ENCODE peak calls at places on chromosomes 4 and X, in five cellular contexts. O, D, S, I and W are unnamed samples.

GRCh38 chr4:67104145-67104544 is 441.2 kb downstream of the CENPC start:
- DNase-seq in S (no peak), I (no peak), O (no peak), D (no peak), W (no peak)

GRCh38 chr4:168584321-168584771 is 87.5 kb downstream of the PALLD start:
- DNase-seq in I (peak; percentile 54), D (no peak), S (no peak), O (no peak), W (no peak)

GRCh38 chrX:148380614-148381561 is 119.5 kb upstream of the AFF2 start:
- DNase-seq in I (no peak), S (no peak), D (no peak), O (no peak), W (no peak)

GRCh38 chrX:78124304-78124703 is 15.1 kb downstream of the TAF9B start:
- DNase-seq in S (no peak), O (peak; percentile 28), I (peak; percentile 17), D (no peak), W (no peak)

GRCh38 chr4:4424499-4425115 is 37.7 kb downstream of the NSG1 start:
- DNase-seq in I (no peak), S (no peak), O (no peak), D (no peak), W (no peak)

GRCh38 chr4:8818063-8818881 is 53.4 kb downstream of the HMX1 start:
- DNase-seq in S (no peak), O (no peak), I (no peak), D (peak; percentile 21), W (peak; percentile 6)

GRCh38 chrX:97494756-97495372 is 611.2 kb downstream of the RPA4 start:
- DNase-seq in D (no peak), S (no peak), I (no peak), O (no peak), W (no peak)

GRCh38 chr4:118076958-118077766 is 42.9 kb downstream of the NDST3 start:
- DNase-seq in O (peak; percentile 35), I (peak; percentile 44), S (no peak), D (no peak), W (no peak)

GRCh38 chrX:31223817-31224216 is 152.0 kb upstream of the FTHL17 start:
- DNase-seq in D (no peak), O (peak; percentile 68), I (peak; percentile 33), S (no peak), W (no peak)

GRCh38 chr4:170134821-170135220 is 45.1 kb upstream of the AADAT start:
- DNase-seq in S (no peak), O (no peak), I (no peak), D (no peak), W (no peak)

GRCh38 chr4:154822775-154823174 is 41.7 kb downstream of the RBM46 start:
- DNase-seq in D (no peak), O (peak; percentile 65), I (peak; percentile 79), S (no peak), W (no peak)

GRCh38 chr4:115687356-115687755 is 573.9 kb upstream of the NDST4 start:
- DNase-seq in I (no peak), O (no peak), S (no peak), D (no peak), W (no peak)

GRCh38 chr4:100299441-100299840 is 109.2 kb upstream of the DDIT4L start:
- DNase-seq in O (peak; percentile 39), I (no peak), S (no peak), D (no peak), W (no peak)

GRCh38 chr4:189083769-189084168 is 856.9 kb upstream of the FRG1 start:
- DNase-seq in D (no peak), S (no peak), O (no peak), I (no peak), W (no peak)

GRCh38 chrX:96417695-96418094 is 266.9 kb upstream of the DIAPH2 start:
- DNase-seq in S (no peak), O (no peak), D (no peak), I (no peak), W (no peak)

GRCh38 chrX:56812515-56813105 is 83.6 kb downstream of the NBDY start:
- DNase-seq in O (no peak), D (no peak), I (peak; percentile 24), S (no peak), W (no peak)

GRCh38 chr4:101471201-101471600 is 123.9 kb upstream of the PPP3CA start:
- DNase-seq in D (no peak), S (no peak), I (no peak), O (no peak), W (no peak)

GRCh38 chr4:84681488-84682274 is 98.8 kb downstream of the CDS1 start:
- DNase-seq in S (no peak), D (no peak), I (peak; percentile 74), O (peak; percentile 71), W (no peak)

GRCh38 chr4:123603165-123603564 is 206.6 kb downstream of the SPRY1 start:
- DNase-seq in S (no peak), I (peak; percentile 66), D (peak; percentile 32), O (peak; percentile 50), W (no peak)

GRCh38 chrX:119684916-119685224 is 8.1 kb downstream of the SEPTIN6 start:
- DNase-seq in S (no peak), I (no peak), O (no peak), D (no peak), W (no peak)

GRCh38 chr4:114019276-114019971 is 40.0 kb upstream of the ARSJ start:
- DNase-seq in D (no peak), I (peak; percentile 74), O (peak; percentile 69), S (no peak), W (no peak)

GRCh38 chrX:3326721-3327120 is 19.7 kb downstream of the MXRA5 start:
- DNase-seq in I (no peak), O (no peak), S (no peak), D (no peak), W (no peak)

GRCh38 chr4:141609243-141609642 is 27.1 kb upstream of the IL15 start:
- DNase-seq in S (no peak), I (no peak), O (peak; percentile 39), D (no peak), W (no peak)

GRCh38 chr4:110183643-110184042 is 14.8 kb downstream of the ELOVL6 start:
- DNase-seq in S (no peak), D (no peak), O (no peak), I (no peak), W (no peak)

GRCh38 chr4:89583106-89583505 is 253.9 kb downstream of the SNCA start:
- DNase-seq in O (no peak), S (no peak), I (no peak), D (no peak), W (no peak)

GRCh38 chrX:150032742-150033141 is 94.5 kb upstream of the EOLA2 start:
- DNase-seq in D (no peak), S (no peak), O (peak; percentile 63), I (peak; percentile 78), W (no peak)

GRCh38 chrX:10926404-10926803 is 184.7 kb upstream of the HCCS start:
- DNase-seq in D (no peak), O (peak; percentile 21), I (no peak), S (no peak), W (no peak)

GRCh38 chr4:145230726-145231125 is 50.3 kb upstream of the OTUD4 start:
- DNase-seq in I (peak; percentile 66), O (peak; percentile 76), D (no peak), S (no peak), W (no peak)

GRCh38 chrX:12997898-12998687 is 23.2 kb downstream of the TMSB4X start:
- DNase-seq in S (peak; percentile 67), O (no peak), D (peak; percentile 68), I (no peak), W (no peak)

GRCh38 chr4:188147776-188148175 is 8.5 kb downstream of the TRIML1 start:
- DNase-seq in O (no peak), I (no peak), S (no peak), D (no peak), W (no peak)

GRCh38 chr4:68594678-68595077 is 18.6 kb upstream of the UGT2B17 start:
- DNase-seq in I (no peak), D (no peak), S (no peak), O (no peak), W (no peak)

GRCh38 chr4:157220026-157220881 is at the start of gene GRIA2:
- DNase-seq in D (peak; percentile 62), S (peak; percentile 85), O (peak; percentile 66), I (peak; percentile 52), W (peak; percentile 87)

GRCh38 chr4:172129593-172129992 is 316.4 kb downstream of the GALNTL6 start:
- DNase-seq in I (peak; percentile 3), O (no peak), D (no peak), S (no peak), W (no peak)
- TF ChIP-seq CTCF in I (no peak), O (no peak), D (no peak), S (no peak), W (no peak)

GRCh38 chr4:160872491-160872890 is 1291.3 kb downstream of the FSTL5 start:
- DNase-seq in I (no peak), D (no peak), O (no peak), S (no peak), W (no peak)

GRCh38 chr4:160880186-160880585 is 1283.6 kb downstream of the FSTL5 start:
- DNase-seq in D (no peak), S (no peak), O (no peak), I (no peak), W (no peak)

GRCh38 chr4:160877087-160877790 is 1286.6 kb downstream of the FSTL5 start:
- DNase-seq in D (no peak), S (no peak), I (no peak), O (no peak), W (no peak)
- TF ChIP-seq CTCF in D (no peak), S (no peak), I (no peak), O (no peak), W (no peak)

GRCh38 chrX:38799995-38800394 is 1.3 kb upstream of the MID1IP1 start:
- DNase-seq in I (no peak), O (no peak), S (no peak), D (no peak), W (no peak)
- TF ChIP-seq CTCF in I (no peak), O (no peak), S (peak; percentile 45), D (no peak), W (no peak)

GRCh38 chrX:68632491-68632890 is 15.0 kb upstream of the STARD8 start:
- DNase-seq in I (no peak), O (no peak), S (no peak), D (no peak), W (no peak)
- TF ChIP-seq CTCF in I (no peak), O (no peak), S (no peak), D (no peak), W (no peak)

DNA sequence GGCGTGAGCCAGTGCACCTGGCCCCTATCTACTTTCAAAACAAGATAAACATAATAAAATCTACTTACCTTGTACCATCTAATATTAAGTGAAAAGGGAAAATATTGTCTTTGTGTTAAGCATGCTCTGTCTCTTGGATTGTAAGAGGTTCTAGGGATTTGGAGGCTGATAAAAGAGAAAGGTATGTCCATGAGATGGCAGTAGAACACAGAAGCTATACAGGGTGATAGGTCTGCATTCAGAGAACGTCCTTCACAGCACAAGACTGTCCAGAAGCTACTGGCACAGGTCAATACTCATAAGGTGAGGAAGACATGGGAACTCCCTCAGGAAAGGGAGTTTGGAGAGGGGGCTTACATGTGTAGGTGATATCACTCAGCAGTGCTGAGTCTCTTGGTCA is 135.5 kb downstream of the TMEM47 start:
- DNase-seq in O (peak; percentile 16), D (no peak), S (no peak), I (peak; percentile 0), W (no peak)
- TF ChIP-seq CTCF in O (peak; percentile 7), D (no peak), S (no peak), I (no peak), W (peak; percentile 25)